ENCODE peak calls at places on chromosomes 7 and 10, in five cellular contexts. One of them, this sample, is unnamed.

GRCh38 chr10:109264004-109264403 is 659.3 kb downstream of the XPNPEP1 start:
- DNase-seq in fibroblast of lung: no peak
- DNase-seq in HCT116: no peak
- DNase-seq in CD8-positive, alpha-beta T cell: no peak
- DNase-seq in upper lobe of right lung: no peak
- DNase-seq in this sample: no peak

GRCh38 chr7:17994079-17994478 is 33.6 kb downstream of the PRPS1L1 start:
- DNase-seq in HCT116: no peak
- DNase-seq in fibroblast of lung: no peak
- DNase-seq in upper lobe of right lung: no peak
- DNase-seq in CD8-positive, alpha-beta T cell: no peak
- DNase-seq in this sample: no peak

GRCh38 chr7:99384523-99384922 is 10.0 kb downstream of the ARPC1B start:
- DNase-seq in upper lobe of right lung: no peak
- DNase-seq in CD8-positive, alpha-beta T cell: no peak
- DNase-seq in HCT116: no peak
- DNase-seq in fibroblast of lung: no peak
- DNase-seq in this sample: no peak

GRCh38 chr10:117439243-117439912 is 64.1 kb upstream of the PDZD8 start:
- DNase-seq in upper lobe of right lung: no peak
- DNase-seq in fibroblast of lung: no peak
- DNase-seq in CD8-positive, alpha-beta T cell: no peak
- DNase-seq in HCT116: no peak
- DNase-seq in this sample: no peak

GRCh38 chr7:128446306-128446705 is 9.4 kb upstream of the HILPDA start:
- DNase-seq in upper lobe of right lung: no peak
- DNase-seq in fibroblast of lung: no peak
- DNase-seq in HCT116: no peak
- DNase-seq in CD8-positive, alpha-beta T cell: no peak
- DNase-seq in this sample: no peak

GRCh38 chr7:49111706-49112105 is 187.4 kb downstream of the CDC14C start:
- DNase-seq in upper lobe of right lung: no peak
- DNase-seq in fibroblast of lung: no peak
- DNase-seq in CD8-positive, alpha-beta T cell: no peak
- DNase-seq in HCT116: no peak
- DNase-seq in this sample: no peak

GRCh38 chr10:86929445-86929844 is 28.0 kb downstream of the MMRN2 start:
- DNase-seq in HCT116: no peak
- DNase-seq in fibroblast of lung: no peak
- DNase-seq in CD8-positive, alpha-beta T cell: no peak
- DNase-seq in upper lobe of right lung: no peak
- DNase-seq in this sample: no peak

GRCh38 chr10:112812571-112812970 is 137.5 kb upstream of the TCF7L2 start:
- DNase-seq in HCT116: no peak
- DNase-seq in CD8-positive, alpha-beta T cell: no peak
- DNase-seq in fibroblast of lung: no peak
- DNase-seq in upper lobe of right lung: no peak
- DNase-seq in this sample: no peak

GRCh38 chr7:157506268-157506667 is 169.5 kb downstream of the DNAJB6 start:
- DNase-seq in CD8-positive, alpha-beta T cell: peak; percentile 32
- DNase-seq in HCT116: no peak
- DNase-seq in fibroblast of lung: no peak
- DNase-seq in upper lobe of right lung: peak; percentile 55
- DNase-seq in this sample: no peak

GRCh38 chr10:89115876-89116627 is 91.1 kb downstream of the CH25H start:
- DNase-seq in fibroblast of lung: peak; percentile 51
- DNase-seq in HCT116: peak; percentile 40
- DNase-seq in upper lobe of right lung: no peak
- DNase-seq in CD8-positive, alpha-beta T cell: no peak
- DNase-seq in this sample: no peak

DNA sequence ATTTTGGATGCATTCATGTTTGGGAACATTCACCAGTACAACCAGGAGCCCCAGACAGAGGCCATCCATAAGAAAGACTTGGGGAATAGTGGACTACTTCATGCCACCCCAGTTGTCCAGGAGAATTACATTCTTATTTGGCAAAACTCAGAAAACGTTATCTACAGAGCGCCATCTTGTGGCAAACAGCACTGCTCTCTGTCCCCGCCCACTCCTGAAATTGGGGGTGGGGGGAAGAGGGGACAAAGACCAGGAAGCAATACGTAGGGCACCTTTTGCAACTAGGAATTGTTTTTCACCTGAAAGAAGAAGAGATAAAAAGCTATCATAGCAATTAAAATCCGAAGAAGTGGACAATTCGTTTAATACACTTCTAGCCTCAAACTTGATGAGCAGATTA is 134.6 kb upstream of the MGMT start:
- DNase-seq in upper lobe of right lung: no peak
- DNase-seq in fibroblast of lung: peak; percentile 57
- DNase-seq in CD8-positive, alpha-beta T cell: no peak
- DNase-seq in HCT116: peak; percentile 6
- DNase-seq in this sample: no peak
- TF ChIP-seq CTCF in upper lobe of right lung: peak; percentile 52
- TF ChIP-seq CTCF in fibroblast of lung: peak; percentile 66
- TF ChIP-seq CTCF in CD8-positive, alpha-beta T cell: peak; percentile 30
- TF ChIP-seq CTCF in HCT116: peak; percentile 31
- TF ChIP-seq CTCF in this sample: peak; percentile 47

GRCh38 chr7:29007127-29007526 is 49.0 kb upstream of the TRIL start:
- DNase-seq in upper lobe of right lung: no peak
- DNase-seq in CD8-positive, alpha-beta T cell: no peak
- DNase-seq in fibroblast of lung: no peak
- DNase-seq in HCT116: no peak
- DNase-seq in this sample: no peak
- TF ChIP-seq CTCF in upper lobe of right lung: no peak
- TF ChIP-seq CTCF in CD8-positive, alpha-beta T cell: no peak
- TF ChIP-seq CTCF in fibroblast of lung: no peak
- TF ChIP-seq CTCF in HCT116: no peak
- TF ChIP-seq CTCF in this sample: no peak

GRCh38 chr7:75658369-75658768 is 80.4 kb downstream of the HIP1 start:
- DNase-seq in upper lobe of right lung: no peak
- DNase-seq in CD8-positive, alpha-beta T cell: no peak
- DNase-seq in fibroblast of lung: peak; percentile 25
- DNase-seq in HCT116: no peak
- DNase-seq in this sample: no peak
- TF ChIP-seq CTCF in upper lobe of right lung: no peak
- TF ChIP-seq CTCF in CD8-positive, alpha-beta T cell: no peak
- TF ChIP-seq CTCF in fibroblast of lung: no peak
- TF ChIP-seq CTCF in HCT116: no peak
- TF ChIP-seq CTCF in this sample: no peak

GRCh38 chr10:77202857-77203256 is 434.8 kb downstream of the KCNMA1 start:
- DNase-seq in HCT116: no peak
- DNase-seq in upper lobe of right lung: no peak
- DNase-seq in fibroblast of lung: no peak
- DNase-seq in CD8-positive, alpha-beta T cell: no peak
- DNase-seq in this sample: no peak

GRCh38 chr10:77204171-77204570 is 433.4 kb downstream of the KCNMA1 start:
- DNase-seq in upper lobe of right lung: no peak
- DNase-seq in fibroblast of lung: no peak
- DNase-seq in CD8-positive, alpha-beta T cell: no peak
- DNase-seq in HCT116: no peak
- DNase-seq in this sample: no peak

GRCh38 chr10:77205135-77205534 is 432.5 kb downstream of the KCNMA1 start:
- DNase-seq in CD8-positive, alpha-beta T cell: no peak
- DNase-seq in upper lobe of right lung: no peak
- DNase-seq in HCT116: no peak
- DNase-seq in fibroblast of lung: no peak
- DNase-seq in this sample: no peak

GRCh38 chr10:77197544-77197943 is 440.1 kb downstream of the KCNMA1 start:
- DNase-seq in HCT116: no peak
- DNase-seq in upper lobe of right lung: no peak
- DNase-seq in CD8-positive, alpha-beta T cell: no peak
- DNase-seq in fibroblast of lung: no peak
- DNase-seq in this sample: no peak

GRCh38 chr10:77201135-77202111 is 436.2 kb downstream of the KCNMA1 start:
- DNase-seq in fibroblast of lung: no peak
- DNase-seq in upper lobe of right lung: no peak
- DNase-seq in CD8-positive, alpha-beta T cell: no peak
- DNase-seq in HCT116: no peak
- DNase-seq in this sample: no peak
- TF ChIP-seq CTCF in fibroblast of lung: no peak
- TF ChIP-seq CTCF in upper lobe of right lung: no peak
- TF ChIP-seq CTCF in CD8-positive, alpha-beta T cell: no peak
- TF ChIP-seq CTCF in HCT116: no peak
- TF ChIP-seq CTCF in this sample: no peak

This sample was measured in nephron progenitor cell.